ENCODE peak calls at places on chromosomes 2 and 18, in eight cellular contexts. L is endodermal cell, U is upper lobe of right lung, E is HCT116, M is left ventricle myocardium inferior, S is right lobe of liver, G is A549, P is adrenal gland. Q is an unnamed sample.

GRCh38 chr2:70553334-70553583 is 367 bp downstream of the TGFA start:
- DNase-seq in L (peak; percentile 88), U (no peak), E (no peak), M (no peak), S (peak; percentile 74), G (no peak), P (no peak), Q (no peak)

GRCh38 chr18:23852236-23853045 is 162.1 kb upstream of the TTC39C start:
- DNase-seq in L (no peak), U (no peak), E (no peak), M (no peak), S (no peak), G (no peak), P (no peak), Q (no peak)

GRCh38 chr2:163601377-163601776 is 134.4 kb downstream of the FIGN start:
- DNase-seq in L (peak; percentile 58), U (no peak), E (no peak), M (no peak), S (no peak), G (no peak), P (no peak), Q (no peak)

GRCh38 chr2:109184368-109184767 is 55.4 kb downstream of the SH3RF3 start:
- DNase-seq in L (no peak), U (no peak), E (no peak), M (no peak), S (no peak), G (no peak), P (no peak), Q (no peak)

GRCh38 chr2:143128681-143129580 is at the start of gene ARHGAP15:
- DNase-seq in L (no peak), U (no peak), E (no peak), M (no peak), S (peak; percentile 44), G (no peak), P (no peak), Q (peak; percentile 20)

GRCh38 chr2:174445248-174445647 is 41.6 kb downstream of the GPR155 start:
- DNase-seq in L (no peak), U (no peak), E (no peak), M (no peak), S (no peak), G (no peak), P (no peak), Q (no peak)

GRCh38 chr2:85015653-85016360 is 44.8 kb downstream of the KCMF1 start:
- DNase-seq in L (no peak), U (no peak), E (no peak), M (no peak), S (no peak), G (no peak), P (no peak), Q (no peak)

GRCh38 chr2:63261222-63261621 is 210.6 kb downstream of the OTX1 start:
- DNase-seq in L (no peak), U (no peak), E (no peak), M (no peak), S (no peak), G (no peak), P (no peak), Q (no peak)

GRCh38 chr2:898319-898718 is 52.3 kb upstream of the SNTG2 start:
- DNase-seq in L (peak; percentile 83), U (no peak), E (peak; percentile 18), M (no peak), S (no peak), G (no peak), P (no peak), Q (no peak)

GRCh38 chr18:53567935-53568574 is 656.4 kb downstream of the MBD2 start:
- DNase-seq in L (peak; percentile 55), U (no peak), E (no peak), M (no peak), S (no peak), G (peak; percentile 6), P (no peak), Q (no peak)

GRCh38 chr2:135005753-135006152 is 41.5 kb downstream of the MAP3K19 start:
- DNase-seq in L (no peak), U (no peak), E (no peak), M (no peak), S (no peak), G (no peak), P (no peak), Q (no peak)

GRCh38 chr2:63192889-63193778 is 142.5 kb downstream of the OTX1 start:
- DNase-seq in L (no peak), U (no peak), E (no peak), M (no peak), S (no peak), G (no peak), P (no peak), Q (no peak)

GRCh38 chr2:80231421-80231820 is 73.1 kb downstream of the LRRTM1 start:
- DNase-seq in L (no peak), U (no peak), E (no peak), M (no peak), S (no peak), G (no peak), P (no peak), Q (no peak)

GRCh38 chr2:157158111-157158510 is 99.4 kb upstream of the GALNT5 start:
- DNase-seq in L (no peak), U (no peak), E (no peak), M (no peak), S (no peak), G (no peak), P (no peak), Q (no peak)

GRCh38 chr18:9914584-9915290 is 921 bp downstream of the VAPA start:
- DNase-seq in L (peak; percentile 78), U (peak; percentile 92), E (peak; percentile 49), M (peak; percentile 68), S (peak; percentile 89), G (peak; percentile 42), P (peak; percentile 86), Q (peak; percentile 72)

GRCh38 chr2:119242276-119243119 is 18.9 kb downstream of the STEAP3 start:
- DNase-seq in L (no peak), U (no peak), E (no peak), M (no peak), S (no peak), G (no peak), P (no peak), Q (no peak)

GRCh38 chr2:234496835-234497591 is at the start of gene ARL4C:
- DNase-seq in L (peak; percentile 93), U (peak; percentile 82), E (no peak), M (peak; percentile 64), S (peak; percentile 78), G (no peak), P (peak; percentile 76), Q (peak; percentile 43)

GRCh38 chr2:183010112-183010511 is 28.1 kb downstream of the NCKAP1 start:
- DNase-seq in L (peak; percentile 86), U (no peak), E (peak; percentile 28), M (peak; percentile 29), S (no peak), G (no peak), P (peak; percentile 51), Q (peak; percentile 31)

GRCh38 chr2:182824056-182824758 is 42.2 kb downstream of the FRZB start:
- DNase-seq in L (no peak), U (no peak), E (no peak), M (no peak), S (no peak), G (no peak), P (no peak), Q (no peak)

GRCh38 chr2:48112911-48113687 is 206.8 kb upstream of the FBXO11 start:
- DNase-seq in L (no peak), U (no peak), E (no peak), M (no peak), S (no peak), G (no peak), P (no peak), Q (no peak)

GRCh38 chr2:48110497-48110896 is 204.2 kb upstream of the FBXO11 start:
- DNase-seq in L (no peak), U (no peak), E (no peak), M (no peak), S (no peak), G (no peak), P (no peak), Q (no peak)

GRCh38 chr2:48116518-48116917 is 210.2 kb upstream of the FBXO11 start:
- DNase-seq in L (no peak), U (no peak), E (no peak), M (no peak), S (no peak), G (no peak), P (no peak), Q (no peak)

GRCh38 chr2:48113767-48114166 is 207.5 kb upstream of the FBXO11 start:
- DNase-seq in L (no peak), U (no peak), E (no peak), M (no peak), S (no peak), G (no peak), P (no peak), Q (no peak)

GRCh38 chr2:48114256-48114655 is 208.0 kb upstream of the FBXO11 start:
- DNase-seq in L (no peak), U (no peak), E (peak; percentile 83), M (no peak), S (no peak), G (peak; percentile 52), P (no peak), Q (no peak)
- H3K4me1 ChIP-seq in L (peaks cover 12% of the 10 kb centered on the region), U (peaks cover 18% of the 10 kb centered on the region), E (peaks cover 46% of the 10 kb centered on the region), M (peaks cover 19% of the 10 kb centered on the region), S (no peaks in the 10 kb centered on the region), G (peaks cover 42% of the 10 kb centered on the region), P (peaks cover 5% of the 10 kb centered on the region), Q (no peaks in the 10 kb centered on the region)

GRCh38 chr2:160068906-160069305 is 6.5 kb upstream of the PLA2R1 start:
- DNase-seq in L (no peak), U (no peak), E (no peak), M (no peak), S (no peak), G (no peak), P (no peak), Q (no peak)
- H3K9me3 ChIP-seq in L (peaks cover 67% of the 10 kb centered on the region), U (no peaks in the 10 kb centered on the region), E (no peaks in the 10 kb centered on the region), M (peaks cover 12% of the 10 kb centered on the region), S (peaks cover 3% of the 10 kb centered on the region), G (peaks cover 6% of the 10 kb centered on the region), P (no peaks in the 10 kb centered on the region), Q (no peaks in the 10 kb centered on the region)

GRCh38 chr2:54404270-54404669 is 51.9 kb upstream of the SPTBN1 start:
- DNase-seq in L (no peak), U (no peak), E (no peak), M (no peak), S (no peak), G (no peak), P (no peak), Q (no peak)

GRCh38 chr2:54401592-54401991 is 54.5 kb upstream of the SPTBN1 start:
- DNase-seq in L (no peak), U (no peak), E (no peak), M (no peak), S (no peak), G (no peak), P (no peak), Q (no peak)

GRCh38 chr2:54406031-54406430 is 50.1 kb upstream of the SPTBN1 start:
- DNase-seq in L (no peak), U (no peak), E (no peak), M (no peak), S (no peak), G (no peak), P (no peak), Q (no peak)

GRCh38 chr2:54403512-54404238 is 52.5 kb upstream of the SPTBN1 start:
- DNase-seq in L (no peak), U (no peak), E (no peak), M (no peak), S (no peak), G (no peak), P (no peak), Q (no peak)

GRCh38 chr2:54402350-54402749 is 53.8 kb upstream of the SPTBN1 start:
- DNase-seq in L (peak; percentile 75), U (no peak), E (no peak), M (peak; percentile 66), S (no peak), G (no peak), P (peak; percentile 87), Q (peak; percentile 27)
- H3K27ac ChIP-seq in L (no peak overlapping the region), U (peak overlapping the region; percentile 73), E (no peak overlapping the region), M (peak overlapping the region; percentile 88), S (no peak overlapping the region), G (no peak overlapping the region), P (peak overlapping the region; percentile 67), Q (peak overlapping the region; percentile 37)

GRCh38 chr18:7520200-7520780 is 46.8 kb upstream of the PTPRM start:
- DNase-seq in L (no peak), U (no peak), E (no peak), M (no peak), S (no peak), G (no peak), P (no peak), Q (no peak)
- H3K4me1 ChIP-seq in L (peaks cover 5% of the 10 kb centered on the region), U (no peaks in the 10 kb centered on the region), E (no peaks in the 10 kb centered on the region), M (peaks cover 15% of the 10 kb centered on the region), S (no peaks in the 10 kb centered on the region), G (no peaks in the 10 kb centered on the region), P (peaks cover 9% of the 10 kb centered on the region), Q (no peaks in the 10 kb centered on the region)

Q was measured in gastrocnemius medialis.